ENCODE peak calls at places on chromosome 3, in seven cellular contexts. G is heart left ventricle, Q is body of pancreas, I is tibial nerve, O is ovary, S is IMR-90, H is HCT116. Z is an unnamed sample. For H3K27me3, the result is how much of the 10 kb centered on the place peaks cover.

GRCh38 chr3:185264849-185265553 is 11.2 kb upstream of the EHHADH start:
- DNase-seq in I (no peak), G (no peak), S (no peak), O (no peak), H (no peak), Q (no peak), Z (no peak)

GRCh38 chr3:150268426-150269321 is 139.4 kb upstream of the TSC22D2 start:
- DNase-seq in H (no peak), G (no peak), I (no peak), S (peak), O (no peak), Q (peak), Z (no peak)

GRCh38 chr3:10373686-10374261 is 52.9 kb upstream of the SEC13 start:
- DNase-seq in Q (no peak), G (no peak), S (peak), O (no peak), H (peak), I (no peak), Z (no peak)

GRCh38 chr3:167829057-167829456 is 93.5 kb downstream of the SERPINI1 start:
- DNase-seq in S (no peak), H (no peak), G (no peak), Q (no peak), I (no peak), O (no peak), Z (no peak)

GRCh38 chr3:177550667-177551066 is 353.4 kb upstream of the TBL1XR1 start:
- DNase-seq in O (no peak), Q (no peak), H (no peak), G (no peak), I (no peak), S (no peak), Z (no peak)

GRCh38 chr3:123489400-123490004 is 40.6 kb upstream of the ADCY5 start:
- DNase-seq in Q (peak), S (peak), G (peak), H (peak), I (peak), O (peak), Z (peak)

GRCh38 chr3:79236488-79236887 is 531.3 kb downstream of the ROBO1 start:
- DNase-seq in O (no peak), G (no peak), Q (no peak), I (no peak), H (no peak), S (peak), Z (no peak)

GRCh38 chr3:89762360-89762759 is 654.9 kb downstream of the EPHA3 start:
- DNase-seq in I (no peak), S (no peak), H (no peak), Q (no peak), G (no peak), O (no peak), Z (no peak)

GRCh38 chr3:82743196-82743595 is 981.8 kb upstream of the GBE1 start:
- DNase-seq in H (no peak), S (no peak), I (no peak), G (no peak), O (no peak), Q (no peak), Z (no peak)

GRCh38 chr3:9247361-9248231 is 1.9 kb downstream of the SRGAP3 start:
- DNase-seq in G (no peak), Q (no peak), O (no peak), I (no peak), H (no peak), S (no peak), Z (no peak)

GRCh38 chr3:71444028-71444860 is 139.3 kb downstream of the FOXP1 start:
- DNase-seq in H (no peak), S (peak), Q (peak), I (peak), O (no peak), G (peak), Z (peak)

GRCh38 chr3:173096994-173097785 is 43.8 kb downstream of the SPATA16 start:
- DNase-seq in I (no peak), G (no peak), O (no peak), Q (no peak), S (peak), H (peak), Z (no peak)

GRCh38 chr3:161069441-161070251 is 35.5 kb downstream of the B3GALNT1 start:
- DNase-seq in O (no peak), H (no peak), I (no peak), G (no peak), Q (peak), S (peak), Z (no peak)

GRCh38 chr3:168029705-168030104 is 66.0 kb downstream of the GOLIM4 start:
- DNase-seq in S (no peak), Q (no peak), I (no peak), H (no peak), O (no peak), G (no peak), Z (no peak)

GRCh38 chr3:172709776-172710708 is 825 bp downstream of the NCEH1 start:
- DNase-seq in I (peak), O (peak), S (peak), Q (peak), G (peak), H (no peak), Z (peak)

GRCh38 chr3:181999314-181999713 is 287.6 kb downstream of the SOX2 start:
- DNase-seq in O (no peak), S (no peak), Q (no peak), G (no peak), I (no peak), H (no peak), Z (no peak)

GRCh38 chr3:179730508-179730907 is 77.7 kb downstream of the USP13 start:
- DNase-seq in Q (no peak), I (no peak), H (no peak), G (no peak), S (no peak), O (no peak), Z (no peak)

GRCh38 chr3:172323894-172324590 is 124.2 kb downstream of the GHSR start:
- DNase-seq in H (no peak), S (peak), G (no peak), I (no peak), O (peak), Q (peak), Z (no peak)

GRCh38 chr3:12553921-12554391 is 2.9 kb upstream of the MKRN2 start:
- DNase-seq in I (no peak), H (no peak), S (no peak), Q (peak), G (no peak), O (peak), Z (no peak)

GRCh38 chr3:63354160-63354559 is 76.1 kb downstream of the SYNPR start:
- DNase-seq in Q (no peak), G (no peak), O (no peak), H (no peak), I (no peak), S (no peak), Z (no peak)

GRCh38 chr3:190012314-190012782 is 108.3 kb downstream of the P3H2 start:
- DNase-seq in S (peak), H (peak), G (no peak), Q (no peak), O (no peak), I (no peak), Z (no peak)

GRCh38 chr3:36991147-36991546 is 1.8 kb downstream of the EPM2AIP1 start:
- DNase-seq in Q (no peak), H (no peak), O (no peak), I (no peak), S (no peak), G (no peak), Z (no peak)

GRCh38 chr3:110810356-110810755 is 261.3 kb upstream of the NECTIN3 start:
- DNase-seq in Q (no peak), S (peak), G (no peak), H (no peak), I (no peak), O (no peak), Z (no peak)

GRCh38 chr3:172478116-172478515 is 29.9 kb upstream of the GHSR start:
- DNase-seq in H (no peak), I (no peak), O (no peak), Q (no peak), S (no peak), G (no peak), Z (no peak)

GRCh38 chr3:32004111-32004790 is 22.7 kb downstream of the ZNF860 start:
- DNase-seq in I (no peak), Q (peak), S (no peak), O (no peak), G (no peak), H (no peak), Z (no peak)

GRCh38 chr3:48560648-48561018 is 2.9 kb downstream of the UCN2 start:
- DNase-seq in Q (no peak), I (no peak), O (no peak), G (peak), H (no peak), S (no peak), Z (no peak)

GRCh38 chr3:72487946-72488735 is 360.1 kb downstream of the SHQ1 start:
- DNase-seq in I (no peak), S (peak), O (no peak), Q (no peak), H (no peak), G (no peak), Z (no peak)

GRCh38 chr3:150335631-150336030 is 72.5 kb upstream of the TSC22D2 start:
- DNase-seq in Q (no peak), I (no peak), S (no peak), O (no peak), H (no peak), G (no peak), Z (no peak)

GRCh38 chr3:153246805-153247204 is 84.8 kb downstream of the RAP2B start:
- DNase-seq in H (no peak), S (peak), O (no peak), Q (no peak), I (no peak), G (no peak), Z (no peak)

GRCh38 chr3:62188547-62189375 is 184.6 kb downstream of the FEZF2 start:
- DNase-seq in G (peak), Q (peak), I (peak), S (peak), H (peak), O (peak), Z (peak)

GRCh38 chr3:16789344-16790100 is 95.2 kb upstream of the PLCL2 start:
- DNase-seq in Q (no peak), H (no peak), I (no peak), G (no peak), O (no peak), S (no peak), Z (no peak)

GRCh38 chr3:28915711-28916481 is 365.0 kb upstream of the RBMS3 start:
- DNase-seq in Q (no peak), G (peak), S (peak), H (peak), I (peak), O (no peak), Z (no peak)

GRCh38 chr3:170417090-170417489 is 1.6 kb upstream of the CLDN11 start:
- DNase-seq in O (no peak), S (no peak), H (no peak), G (no peak), Q (no peak), I (no peak), Z (no peak)
- H3K27me3 ChIP-seq in O (under half), S (under half), H (under half), G (under half), Q (under half), I (under half), Z (under half)

GRCh38 chr3:133589503-133589902 is 16.0 kb downstream of the CDV3 start:
- DNase-seq in O (no peak), H (no peak), Q (peak), I (no peak), S (no peak), G (no peak), Z (no peak)

GRCh38 chr3:133591271-133591742 is 17.8 kb downstream of the CDV3 start:
- DNase-seq in S (peak), Q (no peak), O (no peak), G (no peak), H (no peak), I (no peak), Z (no peak)

GRCh38 chr3:133592843-133593242 is 19.4 kb downstream of the CDV3 start:
- DNase-seq in G (no peak), O (no peak), Q (no peak), I (no peak), S (no peak), H (no peak), Z (no peak)

GRCh38 chr3:133588035-133588434 is 14.5 kb downstream of the CDV3 start:
- DNase-seq in G (no peak), O (no peak), S (no peak), Q (no peak), I (no peak), H (no peak), Z (no peak)

DNA sequence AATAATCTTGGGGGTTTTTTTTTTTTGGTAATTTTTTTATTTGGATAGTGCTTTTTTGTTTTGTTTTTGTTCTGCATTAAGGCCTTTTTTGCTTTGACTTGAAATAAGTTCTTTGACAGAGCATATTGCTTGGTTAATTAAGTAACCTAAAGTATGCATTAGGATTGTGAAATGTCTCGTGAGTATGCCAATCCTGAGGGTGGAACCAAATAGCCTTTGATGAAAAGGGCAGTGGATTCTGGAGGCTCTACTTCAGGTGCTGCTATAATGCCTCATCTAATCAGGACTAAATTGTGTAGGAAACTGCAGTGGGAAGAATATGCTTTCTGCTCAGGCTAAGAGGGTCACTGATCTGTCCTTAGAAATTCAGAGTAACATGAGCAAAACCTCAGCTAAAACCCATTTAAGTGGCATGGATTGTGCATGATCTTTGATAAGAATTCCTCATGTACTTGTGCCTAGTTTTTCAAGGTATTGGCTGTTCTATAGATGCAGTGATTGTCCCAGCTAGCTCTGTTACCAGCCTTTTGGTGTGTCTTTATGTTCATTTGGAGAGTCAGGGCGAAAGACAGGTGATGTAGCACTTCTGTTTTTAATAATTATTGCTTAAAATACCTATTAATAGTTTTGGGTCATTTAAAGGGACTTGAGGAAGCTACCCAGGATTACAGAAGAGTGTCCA is 15.4 kb downstream of the CDV3 start:
- DNase-seq in S (no peak), H (no peak), Q (no peak), I (no peak), G (no peak), O (no peak), Z (no peak)
- TF ChIP-seq POLR2A in S (no peak), H (no peak), Q (no peak), I (no peak), G (no peak), O (no peak), Z (no peak)

DNA sequence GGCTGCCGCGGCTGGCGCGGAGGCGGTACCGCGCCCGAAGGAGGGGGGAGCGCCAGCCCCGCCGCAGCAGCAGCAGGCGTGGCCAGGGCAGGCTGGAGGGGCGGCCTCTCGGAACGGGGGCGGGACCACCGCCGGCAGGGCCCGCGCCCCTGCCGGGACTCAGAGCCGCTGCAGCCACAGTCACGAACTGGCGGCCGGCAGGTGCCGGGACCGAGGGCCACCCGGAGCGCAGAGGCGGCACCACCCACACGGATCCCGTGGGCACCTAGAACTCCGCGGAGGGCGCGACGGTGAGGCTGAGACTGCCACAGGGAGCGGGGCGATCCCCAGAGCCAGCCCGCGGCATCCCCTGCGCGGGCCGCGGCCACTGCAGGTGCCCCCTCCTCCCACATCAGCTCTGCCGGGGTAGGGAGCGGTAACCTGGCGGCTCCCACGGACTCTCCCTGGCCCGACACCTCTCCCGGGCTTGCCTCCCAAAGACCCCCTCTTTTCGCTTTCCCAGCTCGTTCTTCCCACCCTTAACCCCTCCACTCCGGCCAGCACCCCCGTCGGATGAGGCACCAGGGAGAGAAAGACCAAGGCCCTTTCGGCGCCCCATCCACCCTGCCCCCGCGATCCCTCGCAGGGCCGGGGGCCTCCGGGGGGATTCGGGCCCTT is at the start of gene VWA5B2:
- DNase-seq in Q (peak), I (no peak), S (peak), O (no peak), G (peak), H (peak), Z (peak)
- H3K27me3 ChIP-seq in Q (under half), I (half or more), S (half or more), O (under half), G (under half), H (under half), Z (under half)

DNA sequence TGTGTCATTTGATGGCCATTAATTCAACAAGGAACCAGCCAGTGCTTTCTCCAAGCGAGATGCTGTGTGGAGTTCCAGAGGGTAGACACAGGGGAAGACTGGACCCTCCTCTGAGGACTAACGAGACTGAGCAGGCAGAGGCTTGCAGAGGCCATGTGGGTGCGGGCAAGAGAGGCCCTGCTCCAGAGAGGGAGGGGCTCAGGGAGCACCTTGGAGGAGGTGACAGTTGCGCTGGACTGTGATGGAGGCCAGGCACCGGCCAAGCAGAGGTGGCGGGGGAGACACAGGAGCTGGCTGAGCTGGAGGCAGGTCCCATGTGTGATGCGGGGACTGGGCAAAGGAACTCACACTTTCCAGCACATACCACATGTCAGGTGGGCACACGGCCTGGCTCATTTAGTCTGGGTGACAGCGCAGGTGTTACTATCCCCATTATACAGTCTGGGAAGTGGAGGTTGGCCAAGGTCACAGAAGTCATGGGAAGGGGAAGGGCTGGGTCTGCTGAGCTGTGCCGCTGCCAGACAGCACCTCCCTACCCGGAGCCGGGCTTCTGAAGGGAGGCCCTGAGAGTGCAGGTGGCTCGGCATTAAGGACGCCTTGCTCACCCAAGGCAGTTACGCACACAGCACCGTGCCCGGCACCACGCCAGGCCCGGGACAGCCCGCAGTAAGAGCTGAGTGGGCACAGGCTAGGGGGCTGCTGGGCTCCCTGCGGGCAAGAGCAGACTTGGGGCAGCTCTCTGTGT is 3.7 kb downstream of the MELTF start:
- DNase-seq in H (no peak), O (no peak), I (no peak), G (no peak), Q (no peak), S (no peak), Z (peak)
- TF ChIP-seq POLR2A in H (no peak), O (no peak), I (no peak), G (no peak), Q (no peak), S (no peak), Z (no peak)

GRCh38 chr3:13880811-13881156 is 913 bp upstream of the WNT7A start:
- DNase-seq in G (no peak), S (no peak), H (no peak), O (no peak), I (no peak), Q (no peak), Z (no peak)

GRCh38 chr3:13879102-13879945 is 547 bp downstream of the WNT7A start:
- DNase-seq in H (no peak), S (no peak), I (no peak), O (no peak), G (no peak), Q (peak), Z (no peak)

GRCh38 chr3:13878711-13879101 is 1.2 kb downstream of the WNT7A start:
- DNase-seq in G (no peak), S (no peak), I (no peak), Q (no peak), O (no peak), H (no peak), Z (no peak)

GRCh38 chr3:13881536-13882410 is 1.9 kb upstream of the WNT7A start:
- DNase-seq in Q (no peak), I (no peak), S (no peak), H (no peak), G (no peak), O (no peak), Z (no peak)

GRCh38 chr3:13879946-13880810 is at the start of gene WNT7A:
- DNase-seq in G (no peak), I (no peak), O (no peak), H (no peak), S (no peak), Q (peak), Z (no peak)
- H3K27me3 ChIP-seq in G (half or more), I (half or more), O (under half), H (under half), S (under half), Q (under half), Z (half or more)